ENCODE peak calls at places on chromosomes 3 and 15, in seven cellular contexts. One of them, this sample, is unnamed.

GRCh38 chr3:150760431-150761200 is 2.4 kb downstream of the SIAH2 start:
- DNase-seq in OCI-LY7: no peak
- DNase-seq in kidney: no peak
- DNase-seq in foreskin fibroblast: no peak
- DNase-seq in cardiac muscle cell: no peak
- DNase-seq in HFF-Myc: no peak
- DNase-seq in right atrium auricular region: no peak
- DNase-seq in this sample: no peak

GRCh38 chr3:118267588-118267987 is 767.1 kb downstream of the IGSF11 start:
- DNase-seq in OCI-LY7: no peak
- DNase-seq in kidney: no peak
- DNase-seq in foreskin fibroblast: no peak
- DNase-seq in cardiac muscle cell: no peak
- DNase-seq in HFF-Myc: no peak
- DNase-seq in right atrium auricular region: no peak
- DNase-seq in this sample: no peak

GRCh38 chr3:42823351-42823750 is 14.1 kb downstream of the ACKR2 start:
- DNase-seq in OCI-LY7: no peak
- DNase-seq in kidney: no peak
- DNase-seq in foreskin fibroblast: no peak
- DNase-seq in cardiac muscle cell: no peak
- DNase-seq in HFF-Myc: no peak
- DNase-seq in right atrium auricular region: no peak
- DNase-seq in this sample: no peak

GRCh38 chr15:73056460-73056859 is 4.2 kb downstream of the NEO1 start:
- DNase-seq in OCI-LY7: no peak
- DNase-seq in kidney: no peak
- DNase-seq in foreskin fibroblast: no peak
- DNase-seq in cardiac muscle cell: no peak
- DNase-seq in HFF-Myc: no peak
- DNase-seq in right atrium auricular region: no peak
- DNase-seq in this sample: no peak

GRCh38 chr15:75684648-75685047 is 28.0 kb downstream of the CSPG4 start:
- DNase-seq in OCI-LY7: no peak
- DNase-seq in kidney: no peak
- DNase-seq in foreskin fibroblast: no peak
- DNase-seq in cardiac muscle cell: no peak
- DNase-seq in HFF-Myc: no peak
- DNase-seq in right atrium auricular region: no peak
- DNase-seq in this sample: no peak

GRCh38 chr3:172226831-172227230 is 187.5 kb downstream of the FNDC3B start:
- DNase-seq in OCI-LY7: no peak
- DNase-seq in kidney: no peak
- DNase-seq in foreskin fibroblast: no peak
- DNase-seq in cardiac muscle cell: no peak
- DNase-seq in HFF-Myc: no peak
- DNase-seq in right atrium auricular region: no peak
- DNase-seq in this sample: no peak

GRCh38 chr15:25464784-25465183 is 26.0 kb upstream of the UBE3A start:
- DNase-seq in OCI-LY7: no peak
- DNase-seq in kidney: no peak
- DNase-seq in foreskin fibroblast: no peak
- DNase-seq in cardiac muscle cell: no peak
- DNase-seq in HFF-Myc: no peak
- DNase-seq in right atrium auricular region: no peak
- DNase-seq in this sample: no peak

GRCh38 chr3:31226331-31226730 is 306.4 kb upstream of the STT3B start:
- DNase-seq in OCI-LY7: peak
- DNase-seq in kidney: no peak
- DNase-seq in foreskin fibroblast: no peak
- DNase-seq in cardiac muscle cell: no peak
- DNase-seq in HFF-Myc: no peak
- DNase-seq in right atrium auricular region: no peak
- DNase-seq in this sample: no peak

GRCh38 chr3:172270767-172271166 is 177.5 kb downstream of the GHSR start:
- DNase-seq in OCI-LY7: peak
- DNase-seq in kidney: no peak
- DNase-seq in foreskin fibroblast: no peak
- DNase-seq in cardiac muscle cell: no peak
- DNase-seq in HFF-Myc: no peak
- DNase-seq in right atrium auricular region: no peak
- DNase-seq in this sample: no peak

DNA sequence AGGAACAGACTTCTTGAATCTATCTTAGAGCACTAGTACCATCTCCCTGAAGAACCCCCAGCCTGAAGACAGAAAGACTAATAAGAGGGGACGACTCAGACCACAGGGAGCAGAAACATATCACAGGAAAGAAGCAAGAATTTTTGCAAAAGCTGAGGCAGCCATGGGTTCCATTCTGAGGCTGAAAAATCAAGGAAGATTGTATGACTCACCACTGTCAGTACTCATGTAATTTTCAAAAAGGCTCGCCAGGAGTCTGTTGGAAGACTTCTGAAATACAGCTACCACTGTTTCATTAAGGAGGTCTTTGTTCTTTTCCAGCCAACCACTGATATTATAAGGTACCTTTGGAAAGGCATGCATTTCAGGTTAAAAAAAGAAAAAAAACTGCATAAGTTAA is 47.5 kb downstream of the MYH15 start:
- DNase-seq in OCI-LY7: no peak
- DNase-seq in kidney: no peak
- DNase-seq in foreskin fibroblast: peak
- DNase-seq in cardiac muscle cell: peak
- DNase-seq in HFF-Myc: no peak
- DNase-seq in right atrium auricular region: no peak
- DNase-seq in this sample: no peak
- TF ChIP-seq CTCF in OCI-LY7: no peak
- TF ChIP-seq CTCF in kidney: no peak
- TF ChIP-seq CTCF in foreskin fibroblast: no peak
- TF ChIP-seq CTCF in cardiac muscle cell: no peak
- TF ChIP-seq CTCF in HFF-Myc: no peak
- TF ChIP-seq CTCF in right atrium auricular region: no peak
- TF ChIP-seq CTCF in this sample: no peak

GRCh38 chr3:21294768-21295167 is 456.2 kb downstream of the ZNF385D start:
- DNase-seq in OCI-LY7: no peak
- DNase-seq in kidney: no peak
- DNase-seq in foreskin fibroblast: peak
- DNase-seq in cardiac muscle cell: peak
- DNase-seq in HFF-Myc: no peak
- DNase-seq in right atrium auricular region: no peak
- DNase-seq in this sample: no peak

GRCh38 chr3:21292971-21293370 is 458.0 kb downstream of the ZNF385D start:
- DNase-seq in OCI-LY7: no peak
- DNase-seq in kidney: no peak
- DNase-seq in foreskin fibroblast: no peak
- DNase-seq in cardiac muscle cell: no peak
- DNase-seq in HFF-Myc: no peak
- DNase-seq in right atrium auricular region: no peak
- DNase-seq in this sample: no peak

DNA sequence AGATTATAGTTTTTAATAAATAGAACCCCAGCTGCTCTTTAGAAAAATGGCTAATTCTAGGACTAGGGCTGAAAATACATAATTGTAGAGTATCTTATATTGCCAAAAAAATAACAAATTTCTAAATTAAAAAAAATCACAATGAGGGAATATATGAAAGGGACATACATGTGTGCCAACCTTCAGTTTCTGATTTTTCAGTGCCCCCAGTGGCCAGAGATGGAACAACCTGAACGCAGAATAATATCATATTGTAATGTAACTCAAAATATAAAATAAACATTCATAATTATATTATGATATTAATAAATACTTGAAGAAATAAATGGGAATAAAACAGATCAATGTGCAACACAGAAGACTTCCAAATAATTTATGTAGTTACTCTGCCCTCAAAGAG is 460.5 kb downstream of the ZNF385D start:
- DNase-seq in OCI-LY7: no peak
- DNase-seq in kidney: no peak
- DNase-seq in foreskin fibroblast: peak
- DNase-seq in cardiac muscle cell: peak
- DNase-seq in HFF-Myc: no peak
- DNase-seq in right atrium auricular region: no peak
- DNase-seq in this sample: no peak
- TF ChIP-seq CTCF in OCI-LY7: peak
- TF ChIP-seq CTCF in kidney: peak
- TF ChIP-seq CTCF in foreskin fibroblast: peak
- TF ChIP-seq CTCF in cardiac muscle cell: peak
- TF ChIP-seq CTCF in HFF-Myc: peak
- TF ChIP-seq CTCF in right atrium auricular region: no peak
- TF ChIP-seq CTCF in this sample: peak

GRCh38 chr3:185825379-185825638 is 467 bp upstream of the IGF2BP2 start:
- DNase-seq in OCI-LY7: no peak
- DNase-seq in kidney: no peak
- DNase-seq in foreskin fibroblast: no peak
- DNase-seq in cardiac muscle cell: no peak
- DNase-seq in HFF-Myc: no peak
- DNase-seq in right atrium auricular region: no peak
- DNase-seq in this sample: no peak

GRCh38 chr3:185823280-185824044 is 1.4 kb downstream of the IGF2BP2 start:
- DNase-seq in OCI-LY7: no peak
- DNase-seq in kidney: peak
- DNase-seq in foreskin fibroblast: peak
- DNase-seq in cardiac muscle cell: peak
- DNase-seq in HFF-Myc: no peak
- DNase-seq in right atrium auricular region: no peak
- DNase-seq in this sample: no peak

GRCh38 chr3:185825639-185826481 is 1.0 kb upstream of the IGF2BP2 start:
- DNase-seq in OCI-LY7: peak
- DNase-seq in kidney: peak
- DNase-seq in foreskin fibroblast: peak
- DNase-seq in cardiac muscle cell: peak
- DNase-seq in HFF-Myc: no peak
- DNase-seq in right atrium auricular region: no peak
- DNase-seq in this sample: no peak

GRCh38 chr3:185824051-185824466 is 783 bp downstream of the IGF2BP2 start:
- DNase-seq in OCI-LY7: no peak
- DNase-seq in kidney: peak
- DNase-seq in foreskin fibroblast: no peak
- DNase-seq in cardiac muscle cell: peak
- DNase-seq in HFF-Myc: no peak
- DNase-seq in right atrium auricular region: no peak
- DNase-seq in this sample: no peak

GRCh38 chr3:185824467-185825378 is at the start of gene IGF2BP2:
- DNase-seq in OCI-LY7: peak
- DNase-seq in kidney: peak
- DNase-seq in foreskin fibroblast: peak
- DNase-seq in cardiac muscle cell: peak
- DNase-seq in HFF-Myc: no peak
- DNase-seq in right atrium auricular region: peak
- DNase-seq in this sample: peak
- TF ChIP-seq CTCF in OCI-LY7: no peak
- TF ChIP-seq CTCF in kidney: no peak
- TF ChIP-seq CTCF in foreskin fibroblast: no peak
- TF ChIP-seq CTCF in cardiac muscle cell: no peak
- TF ChIP-seq CTCF in HFF-Myc: no peak
- TF ChIP-seq CTCF in right atrium auricular region: no peak
- TF ChIP-seq CTCF in this sample: no peak

DNA sequence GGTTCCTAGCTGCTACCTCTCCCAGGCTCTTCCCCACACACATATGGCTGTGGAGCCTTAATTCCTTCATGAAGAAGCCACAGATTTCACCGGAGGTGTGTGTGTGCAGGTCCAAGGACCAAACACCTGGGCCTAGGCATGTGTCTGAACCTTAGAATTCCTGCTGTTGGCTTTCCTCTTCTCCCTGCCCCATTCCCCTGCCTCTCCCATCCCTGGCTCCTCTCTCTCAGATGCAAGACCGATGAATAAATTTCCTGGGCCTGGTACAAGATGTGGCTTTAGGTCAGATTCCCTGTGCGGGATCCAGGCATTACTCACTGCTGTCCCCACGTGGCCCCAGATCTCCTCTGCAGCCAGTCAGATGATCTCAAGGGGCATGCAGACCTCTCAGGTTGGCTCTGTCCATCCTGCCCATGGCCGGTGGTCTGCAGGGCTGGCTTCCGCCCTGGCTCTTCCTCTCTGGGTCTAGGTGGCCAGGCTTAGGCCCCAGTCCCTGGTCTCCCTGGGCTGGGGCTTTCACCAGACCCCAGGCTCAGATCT is 20.4 kb downstream of the CCR9 start:
- DNase-seq in OCI-LY7: peak
- DNase-seq in kidney: no peak
- DNase-seq in foreskin fibroblast: peak
- DNase-seq in cardiac muscle cell: peak
- DNase-seq in HFF-Myc: no peak
- DNase-seq in right atrium auricular region: no peak
- DNase-seq in this sample: no peak
- TF ChIP-seq CTCF in OCI-LY7: peak
- TF ChIP-seq CTCF in kidney: no peak
- TF ChIP-seq CTCF in foreskin fibroblast: peak
- TF ChIP-seq CTCF in cardiac muscle cell: peak
- TF ChIP-seq CTCF in HFF-Myc: peak
- TF ChIP-seq CTCF in right atrium auricular region: no peak
- TF ChIP-seq CTCF in this sample: peak

DNA sequence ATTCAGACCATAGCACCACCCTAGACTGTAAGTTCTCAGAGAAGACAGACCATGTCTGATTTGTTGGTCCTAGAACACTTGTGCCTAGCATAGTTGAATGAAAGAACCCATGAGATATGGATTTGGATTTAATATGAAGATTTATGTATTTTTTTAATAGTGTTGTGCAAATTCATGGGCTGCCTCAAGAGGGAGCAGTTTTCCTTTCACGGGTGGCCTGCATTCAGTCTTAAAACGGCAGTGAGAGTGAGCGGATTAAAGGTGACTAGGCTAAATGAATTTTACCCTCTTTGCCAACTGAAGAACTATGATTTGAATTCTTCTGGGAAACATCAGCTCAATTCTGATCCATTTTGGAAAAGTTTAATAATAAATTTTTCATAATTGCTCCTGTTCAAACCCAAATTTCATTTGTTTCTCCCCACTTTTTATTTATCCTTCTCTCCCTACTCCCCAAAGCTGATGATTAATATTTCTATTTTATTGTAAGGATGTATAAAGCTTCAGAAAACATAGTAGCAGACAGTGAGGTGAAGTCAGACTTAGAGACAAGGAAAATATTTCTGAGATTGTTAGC is 67.3 kb downstream of the MORC1 start:
- DNase-seq in OCI-LY7: peak
- DNase-seq in kidney: no peak
- DNase-seq in foreskin fibroblast: peak
- DNase-seq in cardiac muscle cell: peak
- DNase-seq in HFF-Myc: no peak
- DNase-seq in right atrium auricular region: no peak
- DNase-seq in this sample: no peak
- TF ChIP-seq CTCF in OCI-LY7: peak
- TF ChIP-seq CTCF in kidney: peak
- TF ChIP-seq CTCF in foreskin fibroblast: peak
- TF ChIP-seq CTCF in cardiac muscle cell: peak
- TF ChIP-seq CTCF in HFF-Myc: peak
- TF ChIP-seq CTCF in right atrium auricular region: no peak
- TF ChIP-seq CTCF in this sample: peak